ENCODE peak calls at places on chromosomes 6 and 20, in six cellular contexts. C is transverse colon; D is stimulated activated naive B cell treated with anti-CD40 and anti-IgM and Interleukin-4, amounts not matched to agents 10 μg/mL and 1 μg/mL and 100 μg/mL, for 72 hours; Z is stromal cell of bone marrow; P is tibial artery; K is left ventricle myocardium inferior. W is an unnamed sample.

GRCh38 chr6:10144772-10145171 is 270.1 kb downstream of the TFAP2A start:
- DNase-seq in C (no peak), Z (no peak), P (no peak), D (no peak), K (no peak), W (no peak)

GRCh38 chr20:4864292-4864691 is 137.0 kb downstream of the SLC23A2 start:
- DNase-seq in K (no peak), C (no peak), P (no peak), Z (no peak), D (no peak), W (no peak)

GRCh38 chr20:53774487-53775203 is 181.0 kb upstream of the ZNF217 start:
- DNase-seq in D (no peak), C (no peak), P (no peak), Z (peak; percentile 92), K (no peak), W (peak; percentile 62)

GRCh38 chr6:45369870-45370269 is 7.9 kb downstream of the SUPT3H start:
- DNase-seq in K (no peak), Z (no peak), C (no peak), D (no peak), P (no peak), W (no peak)

GRCh38 chr20:54515788-54516324 is 40.5 kb downstream of the DOK5 start:
- DNase-seq in P (no peak), C (no peak), K (no peak), Z (no peak), D (no peak), W (no peak)

GRCh38 chr20:44583179-44583578 is 800 bp downstream of the PKIG start:
- DNase-seq in C (no peak), P (no peak), K (no peak), D (no peak), Z (no peak), W (no peak)

GRCh38 chr6:140871911-140872310 is 1260.8 kb upstream of the GJE1 start:
- DNase-seq in P (no peak), D (no peak), Z (peak; percentile 38), K (no peak), C (no peak), W (no peak)

GRCh38 chr20:21608777-21609176 is 94.9 kb upstream of the NKX2-2 start:
- DNase-seq in K (no peak), C (no peak), Z (no peak), P (no peak), D (no peak), W (no peak)

GRCh38 chr6:25612666-25613065 is 39.3 kb upstream of the SCGN start:
- DNase-seq in K (no peak), C (no peak), P (no peak), Z (no peak), D (no peak), W (no peak)

GRCh38 chr6:81818778-81819491 is 66.5 kb upstream of the TENT5A start:
- DNase-seq in K (no peak), C (no peak), D (no peak), Z (no peak), P (no peak), W (no peak)

GRCh38 chr6:29999426-29999825 is 57.1 kb downstream of the HLA-A start:
- DNase-seq in D (no peak), P (no peak), K (no peak), C (no peak), Z (no peak), W (no peak)

GRCh38 chr20:58636983-58637421 is 14.1 kb upstream of the STX16 start:
- DNase-seq in C (no peak), Z (no peak), D (no peak), K (no peak), P (peak; percentile 31), W (no peak)

GRCh38 chr20:6769953-6770831 is 2.7 kb downstream of the BMP2 start:
- DNase-seq in D (no peak), C (peak; percentile 65), K (peak; percentile 25), Z (no peak), P (peak; percentile 75), W (peak; percentile 72)

GRCh38 chr6:134376785-134377184 is 58.9 kb upstream of the SGK1 start:
- DNase-seq in P (no peak), C (no peak), Z (no peak), K (no peak), D (no peak), W (no peak)

GRCh38 chr20:2252419-2253060 is 43.3 kb upstream of the TGM3 start:
- DNase-seq in K (no peak), D (no peak), P (no peak), C (no peak), Z (no peak), W (no peak)

GRCh38 chr6:2111162-2111677 is 134.2 kb downstream of the GMDS start:
- DNase-seq in D (no peak), Z (peak; percentile 90), K (no peak), C (no peak), P (no peak), W (peak; percentile 63)

GRCh38 chr20:3733119-3733995 is 872 bp downstream of the HSPA12B start:
- DNase-seq in D (no peak), P (no peak), K (no peak), C (no peak), Z (no peak), W (no peak)

GRCh38 chr6:167046861-167047495 is 47.8 kb downstream of the CEP43 start:
- DNase-seq in C (no peak), P (no peak), Z (no peak), D (no peak), K (no peak), W (no peak)

GRCh38 chr6:143449731-143450452 is 603 bp downstream of the ADAT2 start:
- DNase-seq in D (peak; percentile 12), P (no peak), Z (peak; percentile 9), C (peak; percentile 23), K (no peak), W (no peak)

GRCh38 chr6:4964675-4965336 is 39.0 kb downstream of the RPP40 start:
- DNase-seq in Z (no peak), P (peak; percentile 34), K (no peak), D (no peak), C (no peak), W (no peak)

GRCh38 chr6:31940256-31940664 is 5.6 kb upstream of the CFB start:
- DNase-seq in P (no peak), Z (no peak), K (no peak), C (no peak), D (no peak), W (peak; percentile 42)

GRCh38 chr6:73657201-73657600 is 3.4 kb upstream of the SLC17A5 start:
- DNase-seq in D (no peak), Z (no peak), C (no peak), K (no peak), P (no peak), W (no peak)

GRCh38 chr6:12010635-12011275 is 1.4 kb upstream of the HIVEP1 start:
- DNase-seq in D (no peak), C (peak; percentile 71), K (peak; percentile 77), Z (no peak), P (peak; percentile 85), W (no peak)

GRCh38 chr20:19404836-19405235 is 192.4 kb downstream of the SLC24A3 start:
- DNase-seq in Z (no peak), K (no peak), D (no peak), C (no peak), P (no peak), W (no peak)

GRCh38 chr6:8953310-8953709 is 518.0 kb upstream of the SLC35B3 start:
- DNase-seq in Z (no peak), P (no peak), D (no peak), K (no peak), C (no peak), W (no peak)

GRCh38 chr6:53625315-53625714 is 40.2 kb downstream of the KLHL31 start:
- DNase-seq in D (no peak), C (no peak), P (no peak), Z (no peak), K (no peak), W (no peak)

GRCh38 chr20:53606364-53606985 is 12.8 kb upstream of the ZNF217 start:
- DNase-seq in C (no peak), K (no peak), D (no peak), Z (peak; percentile 79), P (no peak), W (peak; percentile 48)

GRCh38 chr6:17589402-17590116 is 10.5 kb upstream of the FAM8A1 start:
- DNase-seq in C (peak; percentile 65), K (no peak), Z (peak; percentile 36), D (no peak), P (no peak), W (peak; percentile 84)

GRCh38 chr20:43953919-43954617 is 39.4 kb downstream of the TOX2 start:
- DNase-seq in Z (no peak), P (no peak), D (no peak), K (no peak), C (no peak), W (no peak)

GRCh38 chr6:152054441-152054840 is 247.0 kb downstream of the ESR1 start:
- DNase-seq in P (no peak), Z (no peak), D (no peak), C (no peak), K (no peak), W (no peak)

GRCh38 chr6:105545947-105546710 is 143.2 kb upstream of the PREP start:
- DNase-seq in C (no peak), K (no peak), Z (peak; percentile 9), D (no peak), P (no peak), W (no peak)

GRCh38 chr6:119442776-119443184 is 93.2 kb upstream of the MAN1A1 start:
- DNase-seq in P (no peak), Z (no peak), C (peak; percentile 48), D (no peak), K (no peak), W (no peak)

W was measured in AG08396.